ENCODE peak calls at places on chromosome 12, in six cellular contexts. Z, C, F, K, X and B are unnamed samples.

GRCh38 chr12:31922341-31923062 is 36.7 kb upstream of the RESF1 start:
- DNase-seq in K (no peak), X (peak), Z (no peak), F (no peak), C (no peak), B (no peak)

GRCh38 chr12:114746297-114747074 is 62.5 kb upstream of the TBX3 start:
- DNase-seq in F (no peak), Z (peak), K (no peak), X (peak), C (no peak), B (no peak)

GRCh38 chr12:107398101-107398500 is 287.5 kb upstream of the PWP1 start:
- DNase-seq in X (no peak), Z (no peak), K (no peak), F (no peak), C (no peak), B (no peak)

GRCh38 chr12:63821781-63822251 is 22.7 kb upstream of the SRGAP1 start:
- DNase-seq in K (no peak), F (peak), X (peak), C (no peak), Z (peak), B (no peak)

GRCh38 chr12:110249716-110250225 is 31.3 kb upstream of the ATP2A2 start:
- DNase-seq in X (no peak), F (peak), K (no peak), C (no peak), Z (no peak), B (no peak)

GRCh38 chr12:27960822-27961221 is 11.7 kb downstream of the PTHLH start:
- DNase-seq in C (no peak), F (no peak), Z (no peak), X (no peak), K (no peak), B (no peak)

GRCh38 chr12:62581288-62582064 is 114.8 kb downstream of the MON2 start:
- DNase-seq in Z (no peak), F (peak), X (peak), C (no peak), K (no peak), B (peak)

GRCh38 chr12:131077931-131078391 is 124.3 kb downstream of the ADGRD1 start:
- DNase-seq in C (no peak), Z (no peak), X (no peak), F (no peak), K (no peak), B (no peak)

GRCh38 chr12:67034110-67034879 is 234.9 kb upstream of the CAND1 start:
- DNase-seq in K (no peak), Z (no peak), X (peak), C (no peak), F (no peak), B (no peak)

GRCh38 chr12:122537021-122537420 is 10.0 kb downstream of the KNTC1 start:
- DNase-seq in X (no peak), F (no peak), K (no peak), C (no peak), Z (no peak), B (no peak)

GRCh38 chr12:115920395-115921183 is 356.9 kb downstream of the MED13L start:
- DNase-seq in K (no peak), C (peak), Z (no peak), X (peak), F (peak), B (no peak)

GRCh38 chr12:46101121-46101869 is 110.9 kb upstream of the SCAF11 start:
- DNase-seq in F (no peak), X (no peak), C (no peak), K (no peak), Z (no peak), B (no peak)

GRCh38 chr12:62715086-62715786 is 219.7 kb downstream of the PPM1H start:
- DNase-seq in F (no peak), C (no peak), K (no peak), X (no peak), Z (peak), B (no peak)

GRCh38 chr12:14959916-14960315 is 1.5 kb downstream of the ARHGDIB start:
- DNase-seq in C (no peak), X (no peak), F (no peak), Z (no peak), K (no peak), B (no peak)

GRCh38 chr12:46217686-46218508 is 50.9 kb downstream of the SLC38A1 start:
- DNase-seq in K (peak), X (no peak), C (no peak), F (no peak), Z (no peak), B (peak)

GRCh38 chr12:65881965-65882413 is 57.7 kb downstream of the HMGA2 start:
- DNase-seq in Z (peak), C (no peak), X (peak), K (no peak), F (peak), B (no peak)

GRCh38 chr12:19771858-19772257 is 332.6 kb downstream of the AEBP2 start:
- DNase-seq in Z (no peak), C (peak), X (peak), K (no peak), F (peak), B (no peak)

GRCh38 chr12:25959069-25959961 is 833 bp downstream of the RASSF8 start:
- DNase-seq in F (peak), K (no peak), C (peak), Z (peak), X (peak), B (no peak)

GRCh38 chr12:126055521-126055920 is 990.3 kb downstream of the AACS start:
- DNase-seq in Z (no peak), K (no peak), F (no peak), X (no peak), C (no peak), B (no peak)

GRCh38 chr12:6863586-6864321 is 3.6 kb upstream of the TPI1 start:
- DNase-seq in Z (no peak), K (no peak), F (no peak), X (no peak), C (no peak), B (no peak)

GRCh38 chr12:105100207-105100985 is 7.1 kb upstream of the WASHC4 start:
- DNase-seq in F (no peak), X (peak), Z (no peak), K (no peak), C (no peak), B (no peak)

GRCh38 chr12:112852127-112852526 is 54.6 kb upstream of the OAS1 start:
- DNase-seq in C (no peak), Z (no peak), K (no peak), X (no peak), F (no peak), B (no peak)

GRCh38 chr12:110329710-110330109 is 48.7 kb downstream of the ATP2A2 start:
- DNase-seq in Z (no peak), C (no peak), X (no peak), K (no peak), F (no peak), B (no peak)

GRCh38 chr12:25558566-25558965 is 5.5 kb upstream of the LMNTD1 start:
- DNase-seq in Z (no peak), X (peak), F (no peak), K (no peak), C (no peak), B (no peak)

GRCh38 chr12:76696186-76696585 is 67.7 kb upstream of the ZDHHC17 start:
- DNase-seq in Z (no peak), F (no peak), K (no peak), X (no peak), C (no peak), B (no peak)

GRCh38 chr12:117590999-117591398 is 229.6 kb upstream of the NOS1 start:
- DNase-seq in C (no peak), Z (no peak), X (no peak), F (no peak), K (no peak), B (no peak)

GRCh38 chr12:80815351-80815750 is 98.6 kb downstream of the MYF5 start:
- DNase-seq in F (no peak), K (no peak), C (no peak), X (peak), Z (no peak), B (no peak)

GRCh38 chr12:124747426-124748161 is 116.1 kb downstream of the SCARB1 start:
- DNase-seq in X (peak), C (no peak), K (no peak), Z (peak), F (peak), B (peak)

GRCh38 chr12:47768323-47768811 is 4.7 kb upstream of the SLC48A1 start:
- DNase-seq in Z (no peak), C (no peak), K (no peak), X (peak), F (no peak), B (no peak)

GRCh38 chr12:81128930-81129554 is 51.2 kb downstream of the ACSS3 start:
- DNase-seq in C (no peak), F (peak), Z (peak), K (no peak), X (peak), B (peak)

GRCh38 chr12:49233842-49234526 is 30.9 kb upstream of the TUBA1C start:
- DNase-seq in F (no peak), X (no peak), Z (peak), K (no peak), C (no peak), B (peak)

GRCh38 chr12:14958361-14959125 is 2.9 kb downstream of the ARHGDIB start:
- DNase-seq in Z (no peak), K (no peak), C (no peak), X (no peak), F (no peak), B (peak)

GRCh38 chr12:128914908-128915563 is 61.8 kb downstream of the GLT1D1 start:
- DNase-seq in K (peak), X (no peak), F (no peak), C (no peak), Z (no peak), B (no peak)

GRCh38 chr12:98373019-98373554 is 142.3 kb upstream of the TMPO start:
- DNase-seq in F (peak), X (peak), C (no peak), Z (no peak), K (no peak), B (peak)

GRCh38 chr12:121990692-121991603 is 30.7 kb upstream of the BCL7A start:
- DNase-seq in F (peak), Z (no peak), K (no peak), C (no peak), X (peak), B (no peak)

GRCh38 chr12:109910969-109911348 is 10.9 kb downstream of the TCHP start:
- DNase-seq in X (peak), K (no peak), F (peak), Z (no peak), C (no peak), B (peak)

GRCh38 chr12:106889326-106889725 is 66.4 kb upstream of the TMEM263 start:
- DNase-seq in Z (no peak), K (no peak), X (no peak), C (no peak), F (no peak), B (no peak)